ENCODE peak calls at places on chromosomes 13 and 19, in four cellular contexts. X is right atrium auricular region, O is AG04450, H is HL-60. B is an unnamed sample.

GRCh38 chr13:44403720-44404063 is 30.1 kb downstream of the SERP2 start:
- DNase-seq in X (no peak), O (no peak), H (no peak), B (no peak)

GRCh38 chr19:10013834-10014618 is 743 bp downstream of the RDH8 start:
- DNase-seq in X (no peak), O (no peak), H (no peak), B (no peak)

GRCh38 chr13:113763254-113763653 is 4.2 kb downstream of the TMEM255B start:
- DNase-seq in H (no peak), X (no peak), O (no peak), B (no peak)

GRCh38 chr19:13208131-13208963 is 58.1 kb downstream of the IER2 start:
- DNase-seq in H (peak), X (no peak), O (peak), B (peak)

GRCh38 chr13:113351514-113352026 is 12.4 kb downstream of the GRTP1 start:
- DNase-seq in H (no peak), X (no peak), O (no peak), B (no peak)

GRCh38 chr19:1949304-1950101 is 8.5 kb downstream of the CSNK1G2 start:
- DNase-seq in X (no peak), O (no peak), H (no peak), B (no peak)

GRCh38 chr19:28619842-28620429 is 593.0 kb downstream of the UQCRFS1 start:
- DNase-seq in O (no peak), H (no peak), X (peak), B (no peak)

GRCh38 chr19:3644351-3645066 is 17.9 kb upstream of the CACTIN start:
- DNase-seq in X (no peak), H (no peak), O (no peak), B (no peak)

GRCh38 chr19:29896790-29897189 is 45.2 kb upstream of the URI1 start:
- DNase-seq in O (no peak), X (no peak), H (no peak), B (no peak)

GRCh38 chr13:27619093-27619705 is 1.1 kb downstream of the LNX2 start:
- DNase-seq in H (no peak), X (no peak), O (no peak), B (no peak)

GRCh38 chr19:38049105-38049649 is 142.2 kb downstream of the SIPA1L3 start:
- DNase-seq in H (peak), O (no peak), X (no peak), B (no peak)

GRCh38 chr19:56152644-56153043 is 11.6 kb downstream of the ZNF444 start:
- DNase-seq in O (no peak), H (no peak), X (no peak), B (no peak)

DNA sequence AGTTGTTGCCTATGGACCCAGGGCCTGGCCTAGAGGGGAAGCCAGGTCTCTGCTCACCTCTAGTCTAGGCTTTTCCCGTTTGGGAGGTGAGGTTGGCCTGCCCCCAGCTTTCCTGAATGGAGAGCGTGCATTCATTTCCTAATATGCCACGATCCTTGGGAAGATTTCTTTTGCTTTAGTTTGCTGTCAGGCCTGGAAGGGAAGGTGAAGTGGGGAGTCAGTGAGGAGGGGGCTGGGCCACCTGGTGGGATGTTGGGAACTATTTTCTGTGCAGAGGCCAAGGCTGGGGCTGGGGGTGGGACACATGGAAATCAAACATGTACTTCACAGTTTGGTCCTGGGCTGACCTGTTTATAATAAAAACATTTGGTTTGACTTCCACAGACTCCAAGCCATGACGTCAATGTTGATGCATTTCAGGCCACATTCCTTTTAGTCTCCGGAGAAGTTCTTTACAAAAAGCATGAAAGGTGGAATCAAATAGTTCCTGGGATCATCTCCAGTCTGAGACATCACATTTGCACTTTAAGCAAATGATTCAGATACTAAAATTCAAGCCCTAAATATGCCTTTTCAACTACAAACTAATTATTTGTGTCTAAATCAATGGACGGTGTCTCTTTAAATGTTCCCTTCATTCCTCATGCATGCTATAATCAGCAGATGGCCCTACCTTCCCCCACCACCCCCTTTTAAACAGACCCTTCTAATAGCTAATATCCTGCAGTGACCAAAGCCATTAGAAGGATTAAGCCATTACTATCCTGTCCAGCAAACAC is 41.5 kb upstream of the MEDAG start:
- DNase-seq in O (peak), H (no peak), X (no peak), B (no peak)
- H3K4me3 ChIP-seq in O (peak), H (no peak), X (no peak), B (no peak)

GRCh38 chr13:66826398-66826797 is 403.7 kb downstream of the PCDH9 start:
- DNase-seq in H (no peak), O (no peak), X (no peak), B (no peak)
- H3K27ac ChIP-seq in H (no peak), O (no peak), X (no peak), B (no peak)

DNA sequence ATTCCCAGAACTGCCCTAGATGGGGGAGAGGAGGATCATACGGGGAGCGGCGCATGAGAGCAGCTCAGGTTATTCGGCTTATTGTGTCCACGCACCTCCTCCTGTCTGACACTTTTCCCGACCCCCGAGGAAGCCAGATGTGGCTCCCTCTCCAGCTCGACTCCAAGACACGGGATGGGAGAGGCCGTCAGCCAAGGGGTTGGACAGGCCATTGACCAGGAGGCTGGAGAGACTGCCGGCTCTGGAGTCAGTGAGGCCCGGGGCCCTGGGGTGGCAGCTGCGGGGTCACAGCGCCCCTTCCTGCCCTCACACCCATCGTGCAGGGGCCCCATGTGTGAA is 2.9 kb downstream of the DMKN start:
- DNase-seq in O (no peak), X (no peak), H (no peak), B (no peak)
- H3K4me3 ChIP-seq in O (no peak), X (no peak), H (no peak), B (peak)

GRCh38 chr13:23770428-23770827 is 118.8 kb downstream of the MIPEP start:
- DNase-seq in H (no peak), X (no peak), O (no peak), B (no peak)

GRCh38 chr13:23767806-23768205 is 121.4 kb downstream of the MIPEP start:
- DNase-seq in X (no peak), H (no peak), O (no peak), B (no peak)

GRCh38 chr13:23772717-23773116 is 116.5 kb downstream of the MIPEP start:
- DNase-seq in X (no peak), O (no peak), H (no peak), B (no peak)

GRCh38 chr13:23776698-23777570 is 112.3 kb downstream of the MIPEP start:
- DNase-seq in X (no peak), O (no peak), H (no peak), B (no peak)

DNA sequence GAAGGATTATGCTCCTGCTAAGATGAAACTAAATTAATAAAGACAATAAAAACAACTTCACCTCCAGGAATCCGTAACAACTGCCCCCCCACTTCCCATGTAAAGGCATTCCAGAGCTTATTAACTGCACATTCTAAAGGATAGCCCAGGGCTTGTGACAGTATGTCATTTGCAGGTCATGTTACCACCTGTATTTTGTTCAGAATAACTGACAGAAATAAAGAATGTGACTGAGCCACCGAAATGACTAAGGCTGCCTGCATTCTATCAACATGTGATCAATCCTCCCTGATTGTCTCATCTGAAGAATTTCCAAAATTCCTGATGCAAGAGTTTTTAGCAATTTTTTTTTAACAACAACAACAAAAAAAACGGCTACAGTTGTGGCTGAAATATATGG is 117.2 kb downstream of the MIPEP start:
- DNase-seq in X (no peak), H (no peak), O (no peak), B (no peak)
- H3K27ac ChIP-seq in X (no peak), H (no peak), O (no peak), B (no peak)

GRCh38 chr13:67355791-67356190 is 125.7 kb upstream of the PCDH9 start:
- DNase-seq in H (no peak), X (no peak), O (no peak), B (no peak)

GRCh38 chr13:67353031-67353430 is 122.9 kb upstream of the PCDH9 start:
- DNase-seq in H (no peak), X (no peak), O (no peak), B (no peak)

GRCh38 chr13:67351114-67351513 is 121.0 kb upstream of the PCDH9 start:
- DNase-seq in H (no peak), X (no peak), O (no peak), B (no peak)

GRCh38 chr13:67351915-67352314 is 121.8 kb upstream of the PCDH9 start:
- DNase-seq in H (no peak), X (no peak), O (no peak), B (no peak)

DNA sequence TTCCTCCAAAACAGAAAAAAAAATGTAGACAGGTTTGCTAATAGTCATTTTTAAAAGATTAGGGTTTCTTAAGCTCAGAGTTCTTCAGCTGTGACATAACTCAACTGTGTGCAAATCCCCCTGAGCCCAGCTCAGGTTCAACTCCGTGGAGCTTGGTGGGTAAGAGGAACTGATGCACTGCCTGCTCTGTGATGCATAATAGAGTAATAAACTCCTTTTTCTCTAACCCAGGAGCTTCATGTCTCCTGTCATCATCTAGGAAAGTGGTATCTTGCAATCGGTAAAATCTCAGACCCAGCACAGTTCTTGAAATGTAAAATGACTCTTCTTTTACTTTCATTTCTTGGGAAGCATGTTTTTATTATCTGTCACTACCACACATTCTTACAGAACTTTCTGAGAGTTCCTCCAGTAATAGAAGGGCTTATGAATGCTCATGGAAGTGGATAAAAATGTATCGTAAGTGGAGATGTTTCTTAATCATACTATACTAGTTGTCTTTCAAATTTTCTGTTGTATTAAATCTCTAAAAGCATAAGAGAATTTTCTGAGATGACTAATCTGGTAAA is 123.8 kb upstream of the PCDH9 start:
- DNase-seq in O (no peak), H (no peak), X (no peak), B (no peak)
- H3K4me3 ChIP-seq in O (peak), H (no peak), X (no peak), B (no peak)

DNA sequence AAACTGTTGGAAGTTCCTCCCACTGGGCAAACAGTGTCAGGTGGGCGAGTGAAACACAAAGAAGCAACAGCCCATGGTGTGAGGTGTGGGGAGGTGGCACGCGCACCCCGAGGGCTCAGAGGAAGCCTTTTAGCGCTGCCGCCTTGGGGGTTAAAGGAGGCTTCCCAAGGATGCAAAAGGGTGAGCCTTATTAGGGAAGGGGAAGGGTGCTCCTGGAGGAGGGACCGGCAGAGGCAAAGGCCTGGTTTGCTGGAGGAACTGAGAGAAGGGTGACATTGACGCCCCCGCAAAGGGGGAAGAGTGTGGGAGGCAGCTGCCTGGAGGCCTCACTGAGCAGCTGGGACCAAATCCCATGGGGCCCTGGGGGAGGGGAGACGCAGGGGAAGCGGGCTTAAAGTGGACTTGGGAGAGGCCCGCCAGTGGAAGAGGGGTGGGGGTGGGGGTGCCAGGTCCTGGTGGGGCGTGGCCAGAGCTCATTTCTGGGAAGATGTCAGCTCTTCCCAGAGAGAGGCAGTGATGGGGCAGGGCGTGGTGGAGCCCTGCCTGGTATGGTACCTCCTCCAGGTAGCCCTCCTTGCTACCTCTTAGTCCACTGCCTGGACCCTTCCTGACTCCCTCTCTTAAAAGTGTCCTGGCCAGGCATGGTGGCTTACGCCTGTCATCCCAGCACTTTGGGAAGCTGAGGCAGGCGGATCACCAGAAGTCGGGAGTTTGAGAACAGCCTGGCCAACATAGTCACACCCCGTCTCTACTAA is 12.0 kb upstream of the FCHO1 start:
- DNase-seq in X (no peak), H (peak), O (no peak), B (no peak)
- H3K27ac ChIP-seq in X (no peak), H (peak), O (no peak), B (no peak)

DNA sequence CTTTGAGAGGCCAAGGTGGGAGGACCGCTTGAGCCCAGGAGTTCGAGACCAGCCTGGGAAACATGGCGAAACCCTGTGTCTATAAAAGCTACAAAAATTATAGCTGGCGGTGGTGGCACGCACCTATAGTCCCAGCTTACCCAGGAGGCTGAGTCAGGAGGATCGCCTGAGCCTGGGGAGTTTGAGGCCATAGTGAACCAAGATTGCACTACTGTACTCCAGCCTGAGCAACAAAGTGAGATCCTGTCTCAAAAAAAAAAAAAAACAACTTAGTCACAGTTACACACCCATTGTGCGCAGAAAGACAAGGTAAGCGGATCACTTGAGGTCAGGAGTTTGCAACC is 728 bp upstream of the DENND1C start:
- DNase-seq in O (no peak), X (no peak), H (no peak), B (no peak)
- H3K4me3 ChIP-seq in O (no peak), X (no peak), H (no peak), B (no peak)

B was measured in pancreas.